ENCODE peak calls at places on chromosome 14, in seven cellular contexts. O is mesenchymal stem cell, R is IMR-90, A is H9, W is H1, M is neuronal stem cell, N is trophoblast cell. B is an unnamed sample.
A peak's percentile ranks its signal among the peaks of the same experiment; 100 is the strongest.

GRCh38 chr14:64792231-64792630 is 87.5 kb downstream of the SPTB start:
- DNase-seq in O (no peak), R (no peak), A (no peak), W (no peak), M (no peak), N (no peak), B (no peak)

GRCh38 chr14:100440207-100440631 is 117.1 kb downstream of the SLC25A47 start:
- DNase-seq in O (peak; percentile 51), R (peak; percentile 58), A (peak; percentile 75), W (peak; percentile 31), M (peak; percentile 56), N (peak; percentile 96), B (peak; percentile 71)

GRCh38 chr14:88321692-88322504 is 1.2 kb downstream of the KCNK10 start:
- DNase-seq in O (no peak), R (no peak), A (peak; percentile 35), W (no peak), M (no peak), N (no peak), B (peak; percentile 12)

GRCh38 chr14:42980419-42980818 is 1373.7 kb downstream of the LRFN5 start:
- DNase-seq in O (no peak), R (no peak), A (no peak), W (peak; percentile 5), M (no peak), N (no peak), B (peak; percentile 53)

GRCh38 chr14:69741055-69741454 is 25.9 kb upstream of the SRSF5 start:
- DNase-seq in O (no peak), R (no peak), A (no peak), W (no peak), M (no peak), N (peak; percentile 74), B (no peak)

GRCh38 chr14:61659582-61659981 is 35.7 kb upstream of the HIF1A start:
- DNase-seq in O (no peak), R (peak; percentile 18), A (no peak), W (no peak), M (no peak), N (peak; percentile 71), B (no peak)

GRCh38 chr14:68711551-68712437 is 81.1 kb downstream of the ZFP36L1 start:
- DNase-seq in O (no peak), R (no peak), A (peak; percentile 13), W (no peak), M (no peak), N (no peak), B (no peak)

GRCh38 chr14:59282366-59282765 is 93.9 kb downstream of the DAAM1 start:
- DNase-seq in O (peak; percentile 77), R (peak; percentile 79), A (no peak), W (no peak), M (no peak), N (peak; percentile 66), B (no peak)

GRCh38 chr14:73741876-73742519 is 27.8 kb upstream of the PNMA1 start:
- DNase-seq in O (peak; percentile 61), R (no peak), A (peak; percentile 38), W (no peak), M (no peak), N (no peak), B (no peak)

GRCh38 chr14:71720978-71721624 is 211.1 kb upstream of the RGS6 start:
- DNase-seq in O (peak; percentile 78), R (peak; percentile 85), A (peak; percentile 73), W (peak; percentile 38), M (peak; percentile 36), N (peak; percentile 94), B (peak; percentile 90)

GRCh38 chr14:44589180-44589579 is 82.1 kb upstream of the FSCB start:
- DNase-seq in O (no peak), R (no peak), A (no peak), W (no peak), M (no peak), N (peak; percentile 13), B (no peak)

GRCh38 chr14:96151242-96151641 is 53.4 kb upstream of the BDKRB2 start:
- DNase-seq in O (no peak), R (no peak), A (peak; percentile 18), W (no peak), M (no peak), N (no peak), B (no peak)

GRCh38 chr14:77458249-77458950 is 507 bp downstream of the AHSA1 start:
- DNase-seq in O (peak; percentile 63), R (peak; percentile 18), A (peak; percentile 45), W (no peak), M (no peak), N (peak; percentile 73), B (peak; percentile 85)

GRCh38 chr14:51396222-51396815 is 156.3 kb downstream of the TMX1 start:
- DNase-seq in O (peak; percentile 88), R (peak; percentile 98), A (no peak), W (no peak), M (no peak), N (peak; percentile 77), B (no peak)

GRCh38 chr14:21070610-21071224 is 613 bp downstream of the ARHGEF40 start:
- DNase-seq in O (peak; percentile 75), R (peak; percentile 46), A (peak; percentile 81), W (no peak), M (peak; percentile 84), N (peak; percentile 35), B (peak; percentile 94)

GRCh38 chr14:24483604-24484252 is 24.3 kb downstream of the CMA1 start:
- DNase-seq in O (peak; percentile 36), R (peak; percentile 27), A (no peak), W (no peak), M (no peak), N (peak; percentile 8), B (peak; percentile 2)

DNA sequence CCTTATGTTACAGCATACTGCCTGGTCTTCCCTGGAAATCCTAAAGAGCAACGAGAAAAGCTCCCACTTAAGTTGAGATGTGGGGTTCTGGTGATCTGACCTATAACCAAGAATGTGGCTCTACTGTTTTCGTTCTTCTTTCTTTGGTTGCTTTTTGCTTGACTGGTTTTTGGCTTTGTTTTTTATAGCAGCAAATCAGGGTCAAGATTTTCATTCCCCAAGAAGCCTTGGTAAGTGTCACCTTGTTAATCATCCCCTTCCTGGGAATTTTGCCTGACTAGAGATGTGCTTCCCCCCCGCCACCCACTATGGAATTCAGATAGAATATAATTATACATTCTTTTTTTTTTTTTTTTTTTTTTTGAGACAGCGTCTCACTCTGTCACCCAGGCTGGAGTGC is 116.7 kb upstream of the FOXN3 start:
- DNase-seq in O (no peak), R (no peak), A (no peak), W (no peak), M (no peak), N (no peak), B (no peak)
- H2BK5ac ChIP-seq in O (no peak overlapping the region), R (no peak overlapping the region), A (no peak overlapping the region), W (no peak overlapping the region), M (no peak overlapping the region), N (no peak overlapping the region), B (no peak overlapping the region)

DNA sequence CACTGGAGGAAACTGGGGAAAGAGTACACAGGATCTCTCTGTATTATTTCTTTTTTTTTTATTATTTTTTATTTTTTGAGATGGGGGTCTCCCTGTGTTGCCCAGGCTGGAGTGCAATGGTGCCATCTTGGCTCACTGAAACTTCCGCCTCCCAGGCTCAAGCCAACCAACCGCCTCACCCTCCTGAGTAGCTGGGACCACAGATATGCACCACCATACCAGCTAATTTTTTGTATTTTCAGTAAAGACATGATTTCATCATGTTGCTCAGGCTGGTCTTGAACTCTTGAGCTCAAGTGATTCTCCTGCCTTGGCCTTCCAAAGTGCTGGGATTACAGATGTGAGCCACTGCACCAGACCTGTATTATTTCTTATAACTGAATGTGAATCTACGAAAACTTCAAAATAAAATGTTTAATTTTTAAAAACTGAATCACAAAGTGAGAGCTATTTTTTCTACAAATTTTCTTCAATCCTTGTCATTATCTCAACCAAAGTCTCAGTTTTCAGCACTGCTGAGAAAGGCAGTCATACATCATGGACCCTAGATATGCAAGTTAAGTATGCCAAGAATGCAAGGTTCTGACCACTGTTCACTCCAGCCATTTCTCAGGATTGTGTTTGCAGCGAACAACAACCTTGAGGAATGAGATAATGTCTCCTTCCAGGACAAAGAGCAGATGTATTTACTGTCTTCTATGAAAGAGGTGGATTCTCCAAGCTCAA is 2.4 kb downstream of the EAPP start:
- DNase-seq in O (peak; percentile 37), R (peak; percentile 76), A (no peak), W (no peak), M (no peak), N (peak; percentile 79), B (peak; percentile 74)
- H3K4me2 ChIP-seq in O (no peak overlapping the region), R (peak overlapping the region; percentile 79), A (no peak overlapping the region), W (no peak overlapping the region), M (no peak overlapping the region), N (peak overlapping the region; percentile 43), B (no peak overlapping the region)

GRCh38 chr14:76123426-76124095 is 28.2 kb upstream of the GPATCH2L start:
- DNase-seq in O (no peak), R (no peak), A (no peak), W (no peak), M (no peak), N (no peak), B (peak; percentile 63)
- H3K23ac ChIP-seq in O (no peak overlapping the region), R (no peak overlapping the region), A (no peak overlapping the region), W (no peak overlapping the region), M (no peak overlapping the region), N (no peak overlapping the region), B (no peak overlapping the region)

GRCh38 chr14:91256661-91257060 is 12.2 kb upstream of the GPR68 start:
- DNase-seq in O (no peak), R (no peak), A (no peak), W (no peak), M (no peak), N (no peak), B (no peak)
- H2BK5ac ChIP-seq in O (no peak overlapping the region), R (no peak overlapping the region), A (no peak overlapping the region), W (no peak overlapping the region), M (no peak overlapping the region), N (no peak overlapping the region), B (no peak overlapping the region)

DNA sequence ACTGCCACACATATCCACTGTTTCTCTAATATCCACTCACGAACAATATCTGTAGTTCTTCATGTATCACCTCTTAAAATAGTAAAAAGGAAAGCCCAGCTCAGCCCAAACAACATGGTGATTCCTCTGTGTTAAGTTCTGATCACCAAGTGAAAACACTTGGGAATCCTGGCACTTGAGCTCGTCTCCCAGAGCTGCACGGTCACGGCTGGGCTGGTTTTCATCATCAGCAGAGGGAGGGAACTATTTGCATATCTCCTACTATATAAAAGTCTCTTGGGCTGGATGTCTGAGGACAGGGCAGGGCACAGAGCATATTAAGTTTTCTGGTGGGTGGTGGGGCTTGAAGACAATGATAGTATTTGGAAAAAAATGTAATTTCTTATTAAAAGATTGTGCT is 870.6 kb downstream of the TMEM121 start:
- DNase-seq in O (no peak), R (no peak), A (no peak), W (no peak), M (no peak), N (no peak), B (no peak)
- H3K4me2 ChIP-seq in O (no peak overlapping the region), R (no peak overlapping the region), A (no peak overlapping the region), W (no peak overlapping the region), M (no peak overlapping the region), N (no peak overlapping the region), B (no peak overlapping the region)

DNA sequence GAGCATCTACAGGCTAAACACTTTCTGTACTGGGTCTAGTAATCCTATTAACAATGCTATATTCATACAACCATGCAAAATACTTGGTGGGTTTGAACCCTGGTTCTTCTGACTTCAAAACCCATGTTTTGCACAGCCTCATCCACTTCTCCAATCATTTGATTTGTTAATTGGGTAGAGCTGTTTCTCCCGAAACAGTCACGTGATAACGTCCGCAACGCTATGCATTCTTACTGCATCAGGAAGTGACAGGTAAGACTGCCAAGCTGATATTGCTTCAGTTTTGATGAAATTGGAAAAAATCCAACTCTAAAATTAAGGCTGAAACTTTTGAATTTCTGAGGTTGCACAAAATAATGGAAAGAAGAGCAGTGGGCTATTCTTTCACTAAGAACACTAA is 30.4 kb upstream of the RNU6-7 start:
- DNase-seq in O (no peak), R (no peak), A (no peak), W (no peak), M (no peak), N (peak; percentile 12), B (no peak)
- H3K23ac ChIP-seq in O (no peak overlapping the region), R (no peak overlapping the region), A (no peak overlapping the region), W (no peak overlapping the region), M (no peak overlapping the region), N (no peak overlapping the region), B (no peak overlapping the region)

B was measured in mesendoderm.